ENCODE peak calls at places on chromosomes 3 and 15, in eight cellular contexts. One of them, this sample, is unnamed.
A peak's percentile ranks its signal among the peaks of the same experiment; 100 is the strongest.

GRCh38 chr3:35120026-35120425 is 519.3 kb upstream of the ARPP21 start:
- DNase-seq in GM12865: no peak
- DNase-seq in EL: no peak
- DNase-seq in ACHN: no peak
- DNase-seq in endothelial cell: no peak
- DNase-seq in stimulated activated CD8-positive, alpha-beta memory T cell treated with anti-CD3 and anti-CD28 coated beads, Interleukin-7, amount 100 ng/mL, for 48 hours: no peak
- DNase-seq in suprapubic skin: no peak
- DNase-seq in mucosa of gallbladder: no peak
- DNase-seq in this sample: peak; percentile 17

GRCh38 chr15:83119968-83120581 is 12.6 kb downstream of the TM6SF1 start:
- DNase-seq in GM12865: no peak
- DNase-seq in EL: no peak
- DNase-seq in ACHN: no peak
- DNase-seq in endothelial cell: no peak
- DNase-seq in stimulated activated CD8-positive, alpha-beta memory T cell treated with anti-CD3 and anti-CD28 coated beads, Interleukin-7, amount 100 ng/mL, for 48 hours: no peak
- DNase-seq in suprapubic skin: no peak
- DNase-seq in mucosa of gallbladder: no peak
- DNase-seq in this sample: no peak

GRCh38 chr15:48717458-48717857 is 71.9 kb upstream of the FBN1 start:
- DNase-seq in GM12865: no peak
- DNase-seq in EL: no peak
- DNase-seq in ACHN: no peak
- DNase-seq in endothelial cell: no peak
- DNase-seq in stimulated activated CD8-positive, alpha-beta memory T cell treated with anti-CD3 and anti-CD28 coated beads, Interleukin-7, amount 100 ng/mL, for 48 hours: no peak
- DNase-seq in suprapubic skin: no peak
- DNase-seq in mucosa of gallbladder: no peak
- DNase-seq in this sample: peak; percentile 33

GRCh38 chr3:151468284-151468917 is 7.5 kb upstream of the IGSF10 start:
- DNase-seq in GM12865: peak; percentile 69
- DNase-seq in EL: peak; percentile 62
- DNase-seq in ACHN: peak; percentile 49
- DNase-seq in endothelial cell: peak; percentile 61
- DNase-seq in stimulated activated CD8-positive, alpha-beta memory T cell treated with anti-CD3 and anti-CD28 coated beads, Interleukin-7, amount 100 ng/mL, for 48 hours: no peak
- DNase-seq in suprapubic skin: no peak
- DNase-seq in mucosa of gallbladder: peak; percentile 50
- DNase-seq in this sample: peak; percentile 68

GRCh38 chr15:101093959-101094358 is 157.9 kb downstream of the CHSY1 start:
- DNase-seq in GM12865: no peak
- DNase-seq in EL: no peak
- DNase-seq in ACHN: no peak
- DNase-seq in endothelial cell: no peak
- DNase-seq in stimulated activated CD8-positive, alpha-beta memory T cell treated with anti-CD3 and anti-CD28 coated beads, Interleukin-7, amount 100 ng/mL, for 48 hours: no peak
- DNase-seq in suprapubic skin: no peak
- DNase-seq in mucosa of gallbladder: no peak
- DNase-seq in this sample: no peak

GRCh38 chr15:100602822-100603393 is 519 bp downstream of the ASB7 start:
- DNase-seq in GM12865: peak; percentile 83
- DNase-seq in EL: peak; percentile 23
- DNase-seq in ACHN: peak; percentile 47
- DNase-seq in endothelial cell: peak; percentile 30
- DNase-seq in stimulated activated CD8-positive, alpha-beta memory T cell treated with anti-CD3 and anti-CD28 coated beads, Interleukin-7, amount 100 ng/mL, for 48 hours: peak; percentile 44
- DNase-seq in suprapubic skin: no peak
- DNase-seq in mucosa of gallbladder: no peak
- DNase-seq in this sample: peak; percentile 5

GRCh38 chr3:121508384-121508783 is 37.4 kb downstream of the POLQ start:
- DNase-seq in GM12865: no peak
- DNase-seq in EL: no peak
- DNase-seq in ACHN: no peak
- DNase-seq in endothelial cell: no peak
- DNase-seq in stimulated activated CD8-positive, alpha-beta memory T cell treated with anti-CD3 and anti-CD28 coated beads, Interleukin-7, amount 100 ng/mL, for 48 hours: no peak
- DNase-seq in suprapubic skin: no peak
- DNase-seq in mucosa of gallbladder: peak; percentile 37
- DNase-seq in this sample: no peak

GRCh38 chr3:196111939-196112386 is 30.1 kb upstream of the TFRC start:
- DNase-seq in GM12865: peak; percentile 83
- DNase-seq in EL: no peak
- DNase-seq in ACHN: no peak
- DNase-seq in endothelial cell: no peak
- DNase-seq in stimulated activated CD8-positive, alpha-beta memory T cell treated with anti-CD3 and anti-CD28 coated beads, Interleukin-7, amount 100 ng/mL, for 48 hours: no peak
- DNase-seq in suprapubic skin: no peak
- DNase-seq in mucosa of gallbladder: no peak
- DNase-seq in this sample: no peak

GRCh38 chr15:67039349-67040075 is 25.9 kb upstream of the SMAD3 start:
- DNase-seq in GM12865: no peak
- DNase-seq in EL: no peak
- DNase-seq in ACHN: no peak
- DNase-seq in endothelial cell: no peak
- DNase-seq in stimulated activated CD8-positive, alpha-beta memory T cell treated with anti-CD3 and anti-CD28 coated beads, Interleukin-7, amount 100 ng/mL, for 48 hours: no peak
- DNase-seq in suprapubic skin: no peak
- DNase-seq in mucosa of gallbladder: no peak
- DNase-seq in this sample: no peak

GRCh38 chr15:98628216-98628615 is 20.1 kb upstream of the IGF1R start:
- DNase-seq in GM12865: no peak
- DNase-seq in EL: no peak
- DNase-seq in ACHN: no peak
- DNase-seq in endothelial cell: no peak
- DNase-seq in stimulated activated CD8-positive, alpha-beta memory T cell treated with anti-CD3 and anti-CD28 coated beads, Interleukin-7, amount 100 ng/mL, for 48 hours: no peak
- DNase-seq in suprapubic skin: no peak
- DNase-seq in mucosa of gallbladder: no peak
- DNase-seq in this sample: no peak

GRCh38 chr3:128559486-128560225 is 66.7 kb upstream of the GATA2 start:
- DNase-seq in GM12865: no peak
- DNase-seq in EL: no peak
- DNase-seq in ACHN: no peak
- DNase-seq in endothelial cell: no peak
- DNase-seq in stimulated activated CD8-positive, alpha-beta memory T cell treated with anti-CD3 and anti-CD28 coated beads, Interleukin-7, amount 100 ng/mL, for 48 hours: no peak
- DNase-seq in suprapubic skin: no peak
- DNase-seq in mucosa of gallbladder: no peak
- DNase-seq in this sample: no peak